ENCODE peak calls at places on chromosomes 11 and 22, in five cellular contexts. Z is HepG2, E is K562, M is H1, N is HCT116. Y is an unnamed sample.

GRCh38 chr11:121634889-121635288 is 182.1 kb upstream of the SORL1-AS1 start:
- DNase-seq in N (no peak), E (no peak), Z (no peak), M (no peak), Y (no peak)

GRCh38 chr11:92224394-92225205 is at the start of gene FAT3:
- DNase-seq in M (no peak), N (no peak), E (no peak), Z (no peak), Y (no peak)

GRCh38 chr11:66858186-66858938 is 1.5 kb downstream of the LRFN4 start:
- DNase-seq in E (no peak), M (no peak), Z (no peak), N (no peak), Y (no peak)

GRCh38 chr11:3231550-3231850 is 717 bp downstream of the MRGPRE start:
- DNase-seq in N (no peak), Z (no peak), E (no peak), M (no peak), Y (no peak)

GRCh38 chr22:37018815-37019308 is 385 bp downstream of the TST start:
- DNase-seq in Z (peak; percentile 40), E (no peak), N (no peak), M (no peak), Y (no peak)

GRCh38 chr11:111454561-111455192 is 57.5 kb downstream of the BTG4 start:
- DNase-seq in Z (peak; percentile 42), E (peak; percentile 78), N (no peak), M (no peak), Y (no peak)

GRCh38 chr22:23260645-23261581 is 80.6 kb downstream of the BCR start:
- DNase-seq in N (no peak), Z (no peak), M (no peak), E (peak; percentile 66), Y (no peak)

GRCh38 chr22:35986085-35986484 is 42.5 kb downstream of the RBFOX2 start:
- DNase-seq in Z (no peak), E (no peak), M (no peak), N (no peak), Y (no peak)

GRCh38 chr11:130634981-130635473 is 186.6 kb downstream of the ADAMTS15 start:
- DNase-seq in E (no peak), M (no peak), N (no peak), Z (peak; percentile 14), Y (no peak)

GRCh38 chr22:35443790-35444684 is 44.1 kb downstream of the MCM5 start:
- DNase-seq in N (no peak), E (no peak), Z (no peak), M (no peak), Y (no peak)

GRCh38 chr11:116504541-116505149 is 268.1 kb downstream of the BUD13 start:
- DNase-seq in N (no peak), E (no peak), Z (no peak), M (no peak), Y (no peak)

GRCh38 chr22:30574095-30574981 is at the start of gene GAL3ST1:
- DNase-seq in E (no peak), M (no peak), Z (peak; percentile 77), N (no peak), Y (no peak)

GRCh38 chr11:42770444-42771065 is 541.2 kb upstream of the API5 start:
- DNase-seq in E (peak; percentile 9), N (no peak), M (peak; percentile 7), Z (peak; percentile 30), Y (no peak)

GRCh38 chr11:27282141-27282590 is 80.8 kb downstream of the CCDC34 start:
- DNase-seq in E (no peak), N (no peak), Z (peak; percentile 60), M (no peak), Y (no peak)

GRCh38 chr11:35031869-35032268 is 107.1 kb upstream of the CD44 start:
- DNase-seq in Z (no peak), E (no peak), N (no peak), M (no peak), Y (no peak)

GRCh38 chr11:75351541-75352416 is at the start of gene ARRB1:
- DNase-seq in Z (peak; percentile 90), N (no peak), M (no peak), E (peak; percentile 92), Y (no peak)
- TF ChIP-seq SRF in Z (no peak), N (no peak), M (no peak), E (no peak), Y (no peak)

DNA sequence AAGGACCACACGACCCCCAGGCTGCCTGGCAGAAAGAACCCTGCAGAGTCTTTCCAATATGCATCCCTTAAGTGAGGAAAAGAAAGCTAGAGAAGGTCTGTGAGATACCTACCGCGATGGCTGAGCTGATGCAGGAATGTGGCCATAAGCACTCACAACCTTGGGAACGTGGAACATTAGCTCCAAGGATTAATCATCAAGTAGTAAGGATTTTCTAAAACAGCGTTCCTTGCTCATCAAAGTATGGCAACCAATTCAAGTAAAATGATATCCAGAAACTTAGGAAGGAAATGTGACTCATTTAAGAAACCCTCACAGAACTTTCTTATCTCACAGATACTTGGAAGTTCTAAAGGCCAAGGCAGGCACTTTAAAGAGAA is 12.8 kb downstream of the PACSIN2 start:
- DNase-seq in Z (no peak), M (no peak), N (no peak), E (no peak), Y (no peak)
- TF ChIP-seq SRF in Z (no peak), M (no peak), N (no peak), E (no peak), Y (no peak)

GRCh38 chr22:46079861-46080821 is 70.2 kb upstream of the PPARA start:
- DNase-seq in M (no peak), E (no peak), Z (no peak), N (no peak), Y (no peak)
- TF ChIP-seq SRF in M (no peak), E (no peak), Z (no peak), N (no peak), Y (no peak)

GRCh38 chr11:250274-250673 is 13.5 kb downstream of the PSMD13 start:
- DNase-seq in E (no peak), N (no peak), Z (no peak), M (no peak), Y (no peak)

GRCh38 chr11:252666-253065 is 15.9 kb downstream of the PSMD13 start:
- DNase-seq in N (no peak), Z (no peak), M (no peak), E (no peak), Y (no peak)

GRCh38 chr11:249062-249461 is 12.3 kb downstream of the PSMD13 start:
- DNase-seq in E (no peak), Z (no peak), M (no peak), N (no peak), Y (no peak)

GRCh38 chr11:251550-251949 is 14.8 kb downstream of the PSMD13 start:
- DNase-seq in N (no peak), M (no peak), Z (no peak), E (no peak), Y (no peak)

GRCh38 chr11:250740-251299 is 14.0 kb downstream of the PSMD13 start:
- DNase-seq in N (no peak), Z (no peak), E (peak; percentile 48), M (peak; percentile 51), Y (no peak)
- TF ChIP-seq SRF in N (no peak), Z (no peak), E (no peak), M (no peak), Y (no peak)

GRCh38 chr22:26480611-26480932 is 3.0 kb downstream of the HPS4 start:
- DNase-seq in Z (no peak), M (no peak), E (no peak), N (no peak), Y (no peak)

GRCh38 chr22:26483043-26483438 is 542 bp downstream of the HPS4 start:
- DNase-seq in M (no peak), E (peak; percentile 17), Z (no peak), N (no peak), Y (no peak)

GRCh38 chr22:26482171-26482570 is 1.4 kb downstream of the HPS4 start:
- DNase-seq in N (no peak), Z (no peak), E (no peak), M (no peak), Y (no peak)

GRCh38 chr22:26481112-26481693 is 2.4 kb downstream of the HPS4 start:
- DNase-seq in E (no peak), M (no peak), Z (no peak), N (no peak), Y (no peak)

DNA sequence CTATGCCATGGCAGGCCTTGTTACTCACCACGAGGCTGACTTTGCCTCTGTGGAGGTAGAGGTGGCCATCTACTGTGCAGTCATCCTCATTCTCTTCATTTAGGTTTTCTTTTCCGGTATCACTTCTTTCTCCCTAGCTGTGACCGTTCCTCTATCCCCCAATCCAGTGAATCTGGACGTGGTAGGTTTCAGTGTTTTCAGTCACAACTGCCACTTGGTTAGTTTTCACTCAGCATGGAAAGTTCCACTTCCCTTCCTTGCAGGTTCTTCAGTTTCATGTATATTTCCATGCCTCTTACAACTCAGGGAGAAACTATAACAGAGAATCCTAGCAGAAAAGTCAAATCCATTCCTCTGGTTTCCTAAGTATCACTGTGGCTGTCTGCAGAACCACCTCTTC is 1.9 kb downstream of the HPS4 start:
- DNase-seq in N (no peak), E (no peak), Z (no peak), M (no peak), Y (no peak)
- TF ChIP-seq SRF in N (no peak), E (no peak), Z (no peak), M (no peak), Y (no peak)

GRCh38 chr11:133214646-133215045 is 317.7 kb downstream of the OPCML start:
- DNase-seq in N (no peak), M (no peak), Z (no peak), E (no peak), Y (no peak)
- TF ChIP-seq SRF in N (no peak), M (no peak), Z (no peak), E (no peak), Y (no peak)

GRCh38 chr11:124315052-124315451 is 1.3 kb upstream of the OR8D1 start:
- DNase-seq in Z (no peak), M (no peak), E (peak; percentile 6), N (no peak), Y (no peak)
- TF ChIP-seq SRF in Z (no peak), M (no peak), E (no peak), N (no peak), Y (no peak)

DNA sequence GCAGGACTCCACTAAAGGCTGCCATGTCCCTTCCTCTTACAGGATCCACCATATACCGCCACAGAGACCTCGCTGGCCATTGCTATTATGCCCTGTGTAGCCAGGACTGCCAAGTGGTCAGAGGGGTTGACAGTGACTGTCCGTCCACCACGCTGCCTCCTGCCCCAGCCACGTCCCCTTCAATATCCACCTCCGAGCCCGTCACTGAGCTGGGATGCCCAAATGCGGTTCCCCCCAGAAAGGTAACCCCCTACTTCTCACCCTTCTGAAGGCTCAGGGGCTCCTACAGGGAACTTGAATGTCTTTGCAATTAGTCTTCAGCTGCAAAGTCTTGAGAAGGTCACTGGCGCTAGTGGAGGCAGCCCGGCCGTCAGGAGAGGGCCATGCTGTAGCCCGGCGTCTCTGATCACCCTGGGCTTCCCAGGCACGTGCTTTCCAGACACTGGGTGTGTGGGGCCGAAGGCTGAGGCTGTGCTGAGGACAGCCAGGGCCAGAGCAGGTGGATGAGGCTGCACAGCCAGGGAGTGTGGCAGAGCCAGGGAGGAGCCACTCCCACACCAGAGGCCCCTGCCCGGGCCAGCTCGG is 30.0 kb upstream of the MUC5B start:
- DNase-seq in M (no peak), Z (no peak), E (peak; percentile 1), N (no peak), Y (no peak)
- TF ChIP-seq SRF in M (no peak), Z (no peak), E (no peak), N (no peak), Y (no peak)

Y was measured in GM12878.